ENCODE peak calls at places on chromosomes 3 and 15, in ten cellular contexts. D is IMR-90, Z is uterus, S is heart left ventricle, Q is endothelial cell of umbilical vein, L is body of pancreas, N is A549, U is testis, R is H54, C is breast epithelium. X is an unnamed sample.

GRCh38 chr15:43547539-43547938 is 30.1 kb downstream of the MAP1A start:
- DNase-seq in D (no peak), Z (no peak), S (no peak), Q (no peak), L (no peak), N (no peak), U (no peak), R (no peak), C (no peak), X (no peak)

GRCh38 chr15:22253676-22254408 is 173.5 kb downstream of the OR4M2 start:
- DNase-seq in D (no peak), Z (no peak), S (no peak), Q (no peak), L (no peak), N (no peak), U (no peak), R (no peak), C (no peak), X (no peak)

GRCh38 chr15:50128266-50128665 is 9.2 kb upstream of the ATP8B4 start:
- DNase-seq in D (no peak), Z (peak), S (peak), Q (no peak), L (peak), N (no peak), U (peak), R (no peak), C (no peak), X (no peak)

GRCh38 chr3:8282541-8283165 is 219.0 kb upstream of the LMCD1 start:
- DNase-seq in D (no peak), Z (no peak), S (no peak), Q (no peak), L (no peak), N (no peak), U (no peak), R (no peak), C (no peak), X (no peak)

GRCh38 chr3:169041677-169042171 is 621.8 kb downstream of the MECOM start:
- DNase-seq in D (peak), Z (no peak), S (no peak), Q (peak), L (no peak), N (peak), U (no peak), R (no peak), C (no peak), X (no peak)

GRCh38 chr15:75966073-75966472 is 46.2 kb downstream of the NRG4 start:
- DNase-seq in D (peak), Z (no peak), S (no peak), Q (no peak), L (no peak), N (no peak), U (no peak), R (no peak), C (no peak), X (no peak)

GRCh38 chr3:30677347-30677685 is 70.9 kb downstream of the TGFBR2 start:
- DNase-seq in D (no peak), Z (no peak), S (no peak), Q (no peak), L (no peak), N (no peak), U (no peak), R (no peak), C (no peak), X (no peak)

GRCh38 chr3:47444103-47444502 is 31.6 kb downstream of the SCAP start:
- DNase-seq in D (peak), Z (no peak), S (no peak), Q (no peak), L (no peak), N (no peak), U (no peak), R (no peak), C (peak), X (no peak)

GRCh38 chr3:132034486-132035464 is at the start of gene CPNE4:
- DNase-seq in D (peak), Z (peak), S (peak), Q (peak), L (peak), N (peak), U (peak), R (peak), C (peak), X (no peak)

GRCh38 chr3:172391592-172392302 is 56.5 kb downstream of the GHSR start:
- DNase-seq in D (peak), Z (no peak), S (no peak), Q (peak), L (no peak), N (no peak), U (no peak), R (no peak), C (no peak), X (no peak)

GRCh38 chr3:122562923-122563716 is 980 bp downstream of the PARP9 start:
- DNase-seq in D (no peak), Z (no peak), S (no peak), Q (no peak), L (no peak), N (no peak), U (no peak), R (no peak), C (no peak), X (no peak)

GRCh38 chr15:57720861-57721260 is 14.3 kb downstream of the POLR2M start:
- DNase-seq in D (peak), Z (peak), S (no peak), Q (no peak), L (no peak), N (no peak), U (no peak), R (no peak), C (no peak), X (no peak)

GRCh38 chr3:30443756-30444673 is 162.4 kb upstream of the TGFBR2 start:
- DNase-seq in D (no peak), Z (no peak), S (no peak), Q (peak), L (no peak), N (no peak), U (no peak), R (no peak), C (no peak), X (no peak)

GRCh38 chr3:101836907-101837598 is 12.3 kb upstream of the NFKBIZ start:
- DNase-seq in D (peak), Z (no peak), S (no peak), Q (peak), L (peak), N (no peak), U (no peak), R (no peak), C (no peak), X (no peak)

GRCh38 chr15:62165029-62165792 is at the start of gene C2CD4B:
- DNase-seq in D (no peak), Z (peak), S (peak), Q (peak), L (peak), N (peak), U (no peak), R (no peak), C (no peak), X (no peak)
- TF ChIP-seq POLR2A in D (no peak), Z (peak), S (no peak), Q (peak), L (peak), N (peak), U (no peak), R (no peak), C (no peak), X (peak)

DNA sequence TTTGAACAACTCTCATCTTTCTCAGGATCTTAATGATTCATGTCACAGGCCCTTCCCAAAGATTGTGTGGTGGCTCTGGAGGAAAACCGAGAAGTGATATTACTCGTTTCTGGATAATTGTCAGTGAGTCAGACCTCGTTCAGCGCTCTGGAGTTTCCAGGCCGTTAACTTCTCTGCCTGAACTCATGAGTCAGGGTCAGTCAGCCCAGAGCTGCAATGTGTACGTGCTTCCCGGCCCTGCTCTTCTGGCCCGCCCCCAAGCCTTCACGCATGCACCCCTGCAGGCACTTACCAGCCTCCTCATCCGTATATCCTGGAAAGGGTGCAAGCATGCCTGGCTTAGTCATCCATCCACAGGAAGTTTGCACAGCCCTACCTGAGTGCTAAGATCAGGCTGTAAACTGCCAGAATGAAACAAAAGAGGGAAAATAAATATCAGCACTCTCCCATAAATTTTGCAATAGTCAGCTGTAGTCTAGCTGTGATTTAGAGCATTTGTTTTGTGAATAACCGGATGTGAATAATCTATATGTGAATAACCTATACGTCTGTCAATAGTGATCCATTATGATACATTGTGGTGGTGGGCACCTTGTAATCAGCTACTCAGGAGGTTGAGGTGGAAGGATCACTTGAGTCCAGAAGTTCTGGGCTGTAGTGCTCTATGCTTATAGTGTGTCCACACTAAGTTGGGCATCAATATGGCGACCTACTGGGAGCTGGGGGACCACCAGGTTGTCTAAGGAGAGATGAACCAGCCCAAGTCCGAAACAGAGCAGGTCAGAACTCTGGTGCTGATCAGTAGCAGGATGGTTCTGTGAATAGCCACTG is 35.3 kb upstream of the SEMA4B start:
- DNase-seq in D (peak), Z (peak), S (peak), Q (peak), L (peak), N (peak), U (peak), R (peak), C (peak), X (no peak)
- TF ChIP-seq POLR2A in D (no peak), Z (no peak), S (no peak), Q (no peak), L (no peak), N (no peak), U (no peak), R (no peak), C (no peak), X (no peak)

GRCh38 chr3:160398820-160399346 is at the start of gene IFT80:
- DNase-seq in D (peak), Z (peak), S (peak), Q (peak), L (peak), N (peak), U (peak), R (peak), C (peak), X (no peak)
- TF ChIP-seq POLR2A in D (no peak), Z (no peak), S (no peak), Q (peak), L (no peak), N (peak), U (no peak), R (peak), C (no peak), X (no peak)

GRCh38 chr3:59895972-59896371 is 846.1 kb upstream of the CFAP20DC start:
- DNase-seq in D (no peak), Z (no peak), S (no peak), Q (no peak), L (no peak), N (no peak), U (no peak), R (no peak), C (no peak), X (no peak)
- TF ChIP-seq POLR2A in D (no peak), Z (no peak), S (no peak), Q (no peak), L (no peak), N (no peak), U (no peak), R (no peak), C (no peak), X (no peak)

GRCh38 chr3:10292505-10293419 is at the start of gene GHRL:
- DNase-seq in D (no peak), Z (no peak), S (no peak), Q (no peak), L (peak), N (no peak), U (no peak), R (no peak), C (no peak), X (no peak)
- TF ChIP-seq POLR2A in D (no peak), Z (no peak), S (no peak), Q (no peak), L (no peak), N (no peak), U (no peak), R (no peak), C (no peak), X (no peak)

GRCh38 chr3:109356442-109357155 is 19.3 kb upstream of the DPPA4 start:
- DNase-seq in D (no peak), Z (no peak), S (no peak), Q (no peak), L (no peak), N (no peak), U (no peak), R (no peak), C (no peak), X (no peak)
- TF ChIP-seq POLR2A in D (no peak), Z (no peak), S (no peak), Q (no peak), L (no peak), N (no peak), U (no peak), R (no peak), C (no peak), X (no peak)

DNA sequence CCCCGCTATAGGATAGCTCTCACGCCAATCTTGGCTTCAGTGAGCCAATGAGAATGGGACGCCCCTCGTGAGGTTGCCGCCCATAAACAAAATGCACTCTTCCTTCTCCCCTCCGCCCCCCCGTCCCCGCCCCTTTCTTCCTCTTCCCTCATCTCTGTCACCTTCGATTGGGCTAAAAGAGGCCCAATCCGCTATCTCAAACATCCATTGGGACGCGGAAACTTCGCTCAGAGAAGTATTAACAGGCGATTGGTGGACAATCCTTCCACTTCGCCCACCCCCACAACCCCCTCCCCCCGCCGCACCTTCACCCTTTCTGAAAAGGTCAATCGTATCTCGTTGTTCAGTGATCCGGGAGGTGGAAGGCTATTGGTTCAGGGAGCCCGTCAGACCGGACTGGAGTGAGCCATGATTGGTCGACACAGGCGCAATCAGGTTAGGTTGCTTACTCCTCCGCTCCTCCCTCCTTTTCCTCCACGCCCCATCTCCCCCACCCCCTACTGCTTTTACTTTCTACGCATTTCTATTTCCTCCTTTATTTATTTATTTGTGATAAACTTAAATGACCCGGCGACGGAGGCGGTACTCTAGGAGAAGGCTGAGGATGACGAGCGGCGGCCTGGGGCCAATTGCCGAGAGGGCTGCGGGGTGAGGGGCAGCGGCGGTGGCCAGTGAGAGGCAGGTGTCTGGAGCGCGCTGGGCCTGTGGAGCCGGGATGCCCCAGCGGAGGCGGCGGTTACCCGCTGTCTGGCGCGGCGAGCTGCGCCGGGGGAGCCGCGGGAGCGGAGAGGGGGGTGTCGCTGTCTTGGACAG is 447 bp upstream of the ZBTB20 start:
- DNase-seq in D (peak), Z (peak), S (peak), Q (peak), L (peak), N (peak), U (peak), R (peak), C (peak), X (peak)
- TF ChIP-seq POLR2A in D (peak), Z (peak), S (peak), Q (peak), L (peak), N (peak), U (peak), R (peak), C (peak), X (peak)